ENCODE peak calls at places on chromosomes 5 and 9, in eight cellular contexts. One of them, this sample, is unnamed.

GRCh38 chr5:57302643-57303042 is 128.8 kb downstream of the GPBP1 start:
- DNase-seq in K562: no peak
- DNase-seq in stimulated activated CD4-positive, alpha-beta T cell treated with anti-CD3 and anti-CD28 coated beads, Interleukin-1b, Interleukin-23, amount 100 ng/mL, for 24 hours: no peak
- DNase-seq in posterior cingulate gyrus: no peak
- DNase-seq in central memory CD4-positive, alpha-beta T cell: no peak
- DNase-seq in A549: no peak
- DNase-seq in HEK293T: no peak
- DNase-seq in small intestine: no peak
- DNase-seq in this sample: no peak

GRCh38 chr5:150395690-150395979 is 17.1 kb downstream of the CD74 start:
- DNase-seq in K562: no peak
- DNase-seq in stimulated activated CD4-positive, alpha-beta T cell treated with anti-CD3 and anti-CD28 coated beads, Interleukin-1b, Interleukin-23, amount 100 ng/mL, for 24 hours: no peak
- DNase-seq in posterior cingulate gyrus: no peak
- DNase-seq in central memory CD4-positive, alpha-beta T cell: no peak
- DNase-seq in A549: no peak
- DNase-seq in HEK293T: no peak
- DNase-seq in small intestine: no peak
- DNase-seq in this sample: no peak

GRCh38 chr5:172593306-172593705 is 47.8 kb upstream of the NEURL1B start:
- DNase-seq in K562: no peak
- DNase-seq in stimulated activated CD4-positive, alpha-beta T cell treated with anti-CD3 and anti-CD28 coated beads, Interleukin-1b, Interleukin-23, amount 100 ng/mL, for 24 hours: no peak
- DNase-seq in posterior cingulate gyrus: no peak
- DNase-seq in central memory CD4-positive, alpha-beta T cell: no peak
- DNase-seq in A549: no peak
- DNase-seq in HEK293T: no peak
- DNase-seq in small intestine: no peak
- DNase-seq in this sample: no peak

GRCh38 chr9:113929634-113930092 is 53.6 kb downstream of the ZNF618 start:
- DNase-seq in K562: peak; percentile 31
- DNase-seq in stimulated activated CD4-positive, alpha-beta T cell treated with anti-CD3 and anti-CD28 coated beads, Interleukin-1b, Interleukin-23, amount 100 ng/mL, for 24 hours: no peak
- DNase-seq in posterior cingulate gyrus: no peak
- DNase-seq in central memory CD4-positive, alpha-beta T cell: no peak
- DNase-seq in A549: no peak
- DNase-seq in HEK293T: peak; percentile 34
- DNase-seq in small intestine: no peak
- DNase-seq in this sample: no peak

GRCh38 chr9:123562844-123563346 is 206.9 kb downstream of the CRB2 start:
- DNase-seq in K562: no peak
- DNase-seq in stimulated activated CD4-positive, alpha-beta T cell treated with anti-CD3 and anti-CD28 coated beads, Interleukin-1b, Interleukin-23, amount 100 ng/mL, for 24 hours: no peak
- DNase-seq in posterior cingulate gyrus: no peak
- DNase-seq in central memory CD4-positive, alpha-beta T cell: no peak
- DNase-seq in A549: no peak
- DNase-seq in HEK293T: no peak
- DNase-seq in small intestine: no peak
- DNase-seq in this sample: no peak

GRCh38 chr9:26789959-26790358 is 102.6 kb downstream of the CAAP1 start:
- DNase-seq in K562: no peak
- DNase-seq in stimulated activated CD4-positive, alpha-beta T cell treated with anti-CD3 and anti-CD28 coated beads, Interleukin-1b, Interleukin-23, amount 100 ng/mL, for 24 hours: no peak
- DNase-seq in posterior cingulate gyrus: no peak
- DNase-seq in central memory CD4-positive, alpha-beta T cell: no peak
- DNase-seq in A549: no peak
- DNase-seq in HEK293T: no peak
- DNase-seq in small intestine: peak; percentile 20
- DNase-seq in this sample: no peak

GRCh38 chr9:34190996-34191892 is 12.4 kb downstream of the UBAP1 start:
- DNase-seq in K562: no peak
- DNase-seq in stimulated activated CD4-positive, alpha-beta T cell treated with anti-CD3 and anti-CD28 coated beads, Interleukin-1b, Interleukin-23, amount 100 ng/mL, for 24 hours: no peak
- DNase-seq in posterior cingulate gyrus: no peak
- DNase-seq in central memory CD4-positive, alpha-beta T cell: no peak
- DNase-seq in A549: peak; percentile 30
- DNase-seq in HEK293T: no peak
- DNase-seq in small intestine: peak; percentile 13
- DNase-seq in this sample: no peak

GRCh38 chr9:70563010-70563409 is 148.6 kb upstream of the KLF9 start:
- DNase-seq in K562: no peak
- DNase-seq in stimulated activated CD4-positive, alpha-beta T cell treated with anti-CD3 and anti-CD28 coated beads, Interleukin-1b, Interleukin-23, amount 100 ng/mL, for 24 hours: no peak
- DNase-seq in posterior cingulate gyrus: no peak
- DNase-seq in central memory CD4-positive, alpha-beta T cell: no peak
- DNase-seq in A549: no peak
- DNase-seq in HEK293T: no peak
- DNase-seq in small intestine: no peak
- DNase-seq in this sample: no peak